ENCODE peak calls at places on chromosomes 13 and 19, in eight cellular contexts. R is HCT116; N is CD8-positive, alpha-beta T cell; Q is GM06990; J is body of pancreas; F is PC-9; P is lower lobe of right lung; B is esophagus muscularis mucosa. V is an unnamed sample. For H3K27me3, the result is how much of the 10 kb centered on the place peaks cover.

GRCh38 chr19:46221152-46221551 is 8.4 kb upstream of the IGFL1 start:
- DNase-seq in R (no peak), N (no peak), Q (no peak), J (no peak), F (no peak), P (no peak), B (no peak), V (no peak)

GRCh38 chr13:112670864-112671263 is 19.0 kb upstream of the ATP11A start:
- DNase-seq in R (no peak), N (no peak), Q (no peak), J (no peak), F (no peak), P (peak), B (no peak), V (no peak)

GRCh38 chr13:112968910-112969691 is at the start of gene MCF2L:
- DNase-seq in R (no peak), N (peak), Q (peak), J (peak), F (peak), P (peak), B (no peak), V (no peak)

GRCh38 chr13:63497601-63498000 is 2082.0 kb upstream of the PCDH20 start:
- DNase-seq in R (no peak), N (no peak), Q (no peak), J (no peak), F (no peak), P (no peak), B (no peak), V (no peak)

GRCh38 chr13:42747399-42747873 is 33.9 kb upstream of the FAM216B start:
- DNase-seq in R (no peak), N (no peak), Q (no peak), J (no peak), F (peak), P (no peak), B (no peak), V (peak)

GRCh38 chr13:20945952-20946383 is 43.4 kb upstream of the XPO4 start:
- DNase-seq in R (no peak), N (no peak), Q (peak), J (no peak), F (no peak), P (peak), B (no peak), V (no peak)

GRCh38 chr19:29329460-29330134 is 116.6 kb upstream of the UQCRFS1 start:
- DNase-seq in R (no peak), N (no peak), Q (no peak), J (no peak), F (no peak), P (no peak), B (peak), V (no peak)

GRCh38 chr19:44757057-44757734 is 8.7 kb downstream of the BCL3 start:
- DNase-seq in R (no peak), N (no peak), Q (no peak), J (peak), F (no peak), P (no peak), B (no peak), V (no peak)

GRCh38 chr19:1469936-1470863 is 8.8 kb downstream of the C19orf25 start:
- DNase-seq in R (peak), N (peak), Q (peak), J (no peak), F (no peak), P (peak), B (no peak), V (no peak)

GRCh38 chr19:1467512-1468273 is 11.3 kb downstream of the C19orf25 start:
- DNase-seq in R (no peak), N (no peak), Q (peak), J (no peak), F (no peak), P (no peak), B (no peak), V (no peak)

GRCh38 chr19:1467228-1467511 is 11.8 kb downstream of the C19orf25 start:
- DNase-seq in R (no peak), N (no peak), Q (peak), J (no peak), F (no peak), P (no peak), B (no peak), V (no peak)

GRCh38 chr19:1469200-1469935 is 9.6 kb downstream of the C19orf25 start:
- DNase-seq in R (no peak), N (no peak), Q (peak), J (no peak), F (no peak), P (peak), B (no peak), V (no peak)

GRCh38 chr19:1468274-1469199 is 10.5 kb downstream of the C19orf25 start:
- DNase-seq in R (no peak), N (no peak), Q (peak), J (no peak), F (no peak), P (no peak), B (no peak), V (no peak)
- TF ChIP-seq CTCF in R (no peak), N (no peak), Q (no peak), J (no peak), F (no peak), P (no peak), B (no peak), V (no peak)

GRCh38 chr19:40565910-40566495 is 10.7 kb upstream of the SHKBP1 start:
- DNase-seq in R (no peak), N (no peak), Q (no peak), J (no peak), F (no peak), P (no peak), B (no peak), V (no peak)
- H3K27me3 ChIP-seq in R (under half), N (under half), Q (under half), J (under half), F (under half), P (half or more), B (half or more), V (under half)

GRCh38 chr19:48672994-48673393 is at the start of gene NTN5:
- DNase-seq in R (no peak), N (no peak), Q (no peak), J (no peak), F (no peak), P (no peak), B (no peak), V (no peak)
- H3K4me3 ChIP-seq in R (no peak), N (no peak), Q (no peak), J (no peak), F (no peak), P (no peak), B (no peak), V (no peak)

GRCh38 chr19:18006895-18007604 is 920 bp upstream of the ARRDC2 start:
- DNase-seq in R (no peak), N (peak), Q (peak), J (peak), F (peak), P (peak), B (peak), V (no peak)

GRCh38 chr19:18008814-18009213 is 844 bp downstream of the ARRDC2 start:
- DNase-seq in R (no peak), N (no peak), Q (no peak), J (no peak), F (no peak), P (no peak), B (no peak), V (no peak)

GRCh38 chr19:18009412-18010066 is 1.6 kb downstream of the ARRDC2 start:
- DNase-seq in R (no peak), N (no peak), Q (no peak), J (no peak), F (no peak), P (no peak), B (no peak), V (no peak)

GRCh38 chr19:18007605-18007938 is 398 bp upstream of the ARRDC2 start:
- DNase-seq in R (no peak), N (no peak), Q (no peak), J (no peak), F (no peak), P (no peak), B (no peak), V (no peak)

DNA sequence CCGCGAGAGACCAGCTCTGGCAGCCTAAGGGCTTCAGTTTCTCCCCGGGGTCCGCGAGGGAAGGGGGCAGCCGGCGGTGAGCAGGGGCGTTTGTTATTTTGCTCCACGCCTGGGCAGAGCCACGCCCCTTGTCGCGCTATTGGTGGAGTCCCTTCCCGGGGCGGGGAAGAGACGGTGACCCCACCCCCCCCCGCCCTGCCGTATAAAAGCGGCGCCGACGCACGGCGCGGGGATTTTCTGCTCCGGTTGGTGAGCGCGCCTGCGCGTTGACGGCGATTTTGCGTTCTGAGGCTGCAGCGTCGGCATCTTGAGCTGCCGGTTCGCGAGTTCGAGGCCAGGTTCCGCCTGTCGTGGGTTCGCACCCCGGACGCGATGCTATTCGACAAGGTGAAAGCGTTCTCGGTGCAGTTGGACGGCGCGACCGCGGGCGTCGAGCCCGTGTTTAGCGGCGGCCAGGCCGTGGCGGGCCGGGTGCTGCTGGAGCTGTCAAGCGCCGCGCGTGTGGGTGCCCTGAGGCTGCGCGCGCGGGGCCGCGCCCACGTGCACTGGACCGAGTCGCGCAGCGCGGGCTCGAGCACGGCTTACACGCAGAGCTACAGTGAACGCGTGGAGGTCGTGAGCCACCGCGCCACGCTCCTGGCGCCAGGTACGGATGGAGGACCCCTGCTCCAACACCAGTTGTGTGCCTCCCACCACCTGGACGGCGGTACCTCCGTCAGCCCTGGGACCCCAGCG is at the start of gene ARRDC2:
- DNase-seq in R (no peak), N (peak), Q (peak), J (peak), F (peak), P (peak), B (peak), V (no peak)
- TF ChIP-seq CTCF in R (no peak), N (no peak), Q (no peak), J (peak), F (no peak), P (no peak), B (peak), V (no peak)

DNA sequence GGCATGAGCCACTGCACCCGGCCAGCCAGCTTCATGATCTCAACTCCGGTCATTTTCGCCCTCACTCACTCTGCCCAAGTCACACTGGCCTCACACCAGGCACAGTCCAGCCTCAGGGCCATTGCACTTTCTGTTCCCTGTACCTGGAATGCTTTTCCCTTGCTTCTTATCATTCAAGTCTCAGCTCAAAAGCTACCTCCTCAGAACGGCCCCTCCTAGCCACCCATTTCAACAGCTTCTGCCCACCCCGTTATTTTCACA is 2.5 kb upstream of the TLE2 start:
- DNase-seq in R (no peak), N (no peak), Q (no peak), J (no peak), F (no peak), P (no peak), B (no peak), V (no peak)
- H3K27me3 ChIP-seq in R (under half), N (under half), Q (under half), J (under half), F (under half), P (under half), B (under half), V (under half)

GRCh38 chr13:114196629-114197028 is 17.6 kb downstream of the CFAP97D2 start:
- DNase-seq in R (no peak), N (no peak), Q (no peak), J (peak), F (no peak), P (no peak), B (peak), V (no peak)
- H3K4me3 ChIP-seq in R (no peak), N (no peak), Q (no peak), J (peak), F (no peak), P (peak), B (no peak), V (no peak)

V was measured in kidney epithelial cell.